ENCODE peak calls at places on chromosomes 6 and 20, in eight cellular contexts. Q is activated naive CD8-positive, alpha-beta T cell treated with anti-CD3 and anti-CD28 coated beads, Interleukin-2, amount 50 U/mL, for 24 hours; M is SK-N-SH treated with all-trans-retinoic acid at 6 μM for 48 hours; K is mucosa of descending colon; Z is stimulated activated effector memory CD8-positive, alpha-beta T cell treated with anti-CD3 and anti-CD28 coated beads, Interleukin-12 subunit alpha, Interleukin-12 subunit beta, amount 100 ng/mL, for 72 hours; J is T-cell; G is aorta; H is heart left ventricle. L is an unnamed sample.

GRCh38 chr6:158621694-158622544 is 22.6 kb downstream of the DYNLT1 start:
- ATAC-seq in Q (no peak), M (peak; percentile 59), K (no peak), Z (no peak), J (no peak), G (no peak), H (peak; percentile 14), L (peak; percentile 29)

GRCh38 chr20:59559863-59560262 is 44.5 kb upstream of the PHACTR3 start:
- ATAC-seq in Q (no peak), M (no peak), K (no peak), Z (no peak), J (no peak), G (no peak), H (no peak), L (no peak)

GRCh38 chr20:48684501-48685041 is 143.2 kb downstream of the PREX1 start:
- ATAC-seq in Q (no peak), M (no peak), K (peak; percentile 25), Z (no peak), J (no peak), G (no peak), H (no peak), L (no peak)

GRCh38 chr6:42963855-42964605 is 3.5 kb downstream of the GNMT start:
- ATAC-seq in Q (peak; percentile 41), M (peak; percentile 83), K (peak; percentile 29), Z (peak; percentile 55), J (no peak), G (no peak), H (no peak), L (peak; percentile 65)

GRCh38 chr6:90192857-90193256 is 103.8 kb downstream of the BACH2 start:
- ATAC-seq in Q (no peak), M (no peak), K (no peak), Z (no peak), J (peak; percentile 46), G (no peak), H (no peak), L (no peak)

GRCh38 chr6:136644597-136644952 is 94.4 kb upstream of the MAP7 start:
- ATAC-seq in Q (no peak), M (peak; percentile 31), K (no peak), Z (no peak), J (no peak), G (peak; percentile 13), H (no peak), L (no peak)

GRCh38 chr6:117548797-117549301 is 53.5 kb downstream of the GOPC start:
- ATAC-seq in Q (peak; percentile 62), M (peak; percentile 43), K (no peak), Z (peak; percentile 80), J (peak; percentile 71), G (no peak), H (no peak), L (peak; percentile 81)

GRCh38 chr6:133040025-133040838 is 200.9 kb upstream of the EYA4 start:
- ATAC-seq in Q (no peak), M (peak; percentile 52), K (no peak), Z (no peak), J (no peak), G (no peak), H (no peak), L (no peak)

GRCh38 chr6:80527552-80528052 is 421.1 kb downstream of the BCKDHB start:
- ATAC-seq in Q (no peak), M (no peak), K (peak; percentile 87), Z (no peak), J (no peak), G (no peak), H (no peak), L (no peak)

GRCh38 chr6:3884007-3884745 is 35.0 kb downstream of the FAM50B start:
- ATAC-seq in Q (no peak), M (peak; percentile 88), K (peak; percentile 52), Z (no peak), J (no peak), G (peak; percentile 50), H (peak; percentile 40), L (no peak)

GRCh38 chr20:59453634-59454241 is 150.6 kb upstream of the PHACTR3 start:
- ATAC-seq in Q (no peak), M (no peak), K (no peak), Z (no peak), J (no peak), G (no peak), H (no peak), L (no peak)

GRCh38 chr6:28719275-28719940 is 193.7 kb downstream of the GPX5 start:
- ATAC-seq in Q (peak; percentile 91), M (peak; percentile 58), K (no peak), Z (peak; percentile 46), J (no peak), G (no peak), H (no peak), L (no peak)